ENCODE peak calls at places on chromosome 11, in five cellular contexts. O, I, R, V and U are unnamed samples.

GRCh38 chr11:82960000-82960778 is 58.7 kb downstream of the DDIAS start:
- DNase-seq in R (no peak), O (no peak), V (no peak), I (no peak), U (no peak)

GRCh38 chr11:57324154-57324885 is 432 bp downstream of the TNKS1BP1 start:
- DNase-seq in R (peak; percentile 48), V (peak; percentile 33), I (peak; percentile 52), O (no peak), U (peak; percentile 60)

GRCh38 chr11:85658180-85658579 is 6.7 kb downstream of the CREBZF start:
- DNase-seq in I (no peak), V (no peak), R (no peak), O (no peak), U (no peak)

GRCh38 chr11:73384871-73385692 is 8.9 kb downstream of the RELT start:
- DNase-seq in V (peak; percentile 49), O (peak; percentile 85), I (no peak), R (no peak), U (no peak)

GRCh38 chr11:19442554-19442910 is 201.8 kb upstream of the E2F8 start:
- DNase-seq in O (no peak), V (no peak), R (no peak), I (no peak), U (no peak)

GRCh38 chr11:114073506-114074381 is 14.2 kb downstream of the ZBTB16 start:
- DNase-seq in V (no peak), R (no peak), I (no peak), O (no peak), U (no peak)

GRCh38 chr11:14981507-14981906 is 9.4 kb upstream of the CALCA start:
- DNase-seq in I (no peak), V (no peak), R (no peak), O (no peak), U (no peak)

GRCh38 chr11:102469196-102469821 is 16.7 kb upstream of the TMEM123 start:
- DNase-seq in R (peak; percentile 62), V (no peak), O (no peak), I (no peak), U (peak; percentile 64)

GRCh38 chr11:78698612-78699011 is 123.9 kb upstream of the NARS2 start:
- DNase-seq in O (no peak), V (no peak), R (peak; percentile 80), I (no peak), U (no peak)

GRCh38 chr11:123180166-123180565 is 14.9 kb downstream of the CLMP start:
- DNase-seq in R (peak; percentile 38), O (no peak), I (no peak), V (no peak), U (no peak)

GRCh38 chr11:78560826-78561484 is 13.7 kb downstream of the NARS2 start:
- DNase-seq in O (no peak), V (no peak), I (no peak), R (no peak), U (no peak)

GRCh38 chr11:111393096-111393495 is 14.0 kb upstream of the POU2AF1 start:
- DNase-seq in O (no peak), V (no peak), R (no peak), I (no peak), U (no peak)

GRCh38 chr11:65491163-65491465 is 7.7 kb upstream of the MALAT1 start:
- DNase-seq in V (no peak), I (no peak), O (peak; percentile 45), R (no peak), U (no peak)

GRCh38 chr11:75689861-75690641 is 21.2 kb upstream of the MAP6 start:
- DNase-seq in O (no peak), V (no peak), I (no peak), R (no peak), U (no peak)

GRCh38 chr11:83008581-83008923 is 63.1 kb downstream of the RAB30 start:
- DNase-seq in I (no peak), V (no peak), R (peak; percentile 70), O (no peak), U (no peak)

GRCh38 chr11:9226514-9226913 is 38.6 kb downstream of the DENND5A start:
- DNase-seq in O (no peak), I (no peak), V (no peak), R (no peak), U (no peak)

GRCh38 chr11:74672956-74673895 is 58.0 kb downstream of the CHRDL2 start:
- DNase-seq in O (no peak), R (peak; percentile 100), I (peak; percentile 98), V (peak; percentile 48), U (peak; percentile 96)

GRCh38 chr11:69531717-69532088 is 50.2 kb downstream of the LINC01488 start:
- DNase-seq in O (peak; percentile 25), R (no peak), I (no peak), V (no peak), U (no peak)

GRCh38 chr11:34837246-34837856 is 78.8 kb downstream of the APIP start:
- DNase-seq in R (no peak), V (no peak), I (peak; percentile 16), O (no peak), U (no peak)

GRCh38 chr11:96361778-96362177 is 18.8 kb upstream of the MAML2 start:
- DNase-seq in R (peak; percentile 45), I (no peak), O (no peak), V (no peak), U (no peak)

GRCh38 chr11:93396356-93396755 is 65.8 kb downstream of the DEUP1 start:
- DNase-seq in I (no peak), R (no peak), V (no peak), O (no peak), U (no peak)

GRCh38 chr11:101264303-101264702 is 134.7 kb upstream of the PGR start:
- DNase-seq in O (no peak), V (no peak), I (no peak), R (no peak), U (no peak)

GRCh38 chr11:89182773-89183172 is 5.1 kb downstream of the TYR start:
- DNase-seq in O (no peak), V (no peak), R (peak; percentile 53), I (no peak), U (no peak)

GRCh38 chr11:115324569-115325432 is 179.4 kb downstream of the CADM1 start:
- DNase-seq in I (peak; percentile 67), V (peak; percentile 27), O (no peak), R (peak; percentile 75), U (no peak)

GRCh38 chr11:126148317-126148716 is 63.1 kb downstream of the RPUSD4 start:
- DNase-seq in V (no peak), O (peak; percentile 31), I (no peak), R (no peak), U (no peak)

GRCh38 chr11:10076458-10077141 is 217.4 kb downstream of the SBF2 start:
- DNase-seq in I (peak; percentile 48), R (peak; percentile 63), O (peak; percentile 80), V (peak; percentile 47), U (no peak)

GRCh38 chr11:116775975-116776374 is 3.2 kb upstream of the BUD13 start:
- DNase-seq in V (no peak), I (no peak), O (no peak), R (no peak), U (no peak)

GRCh38 chr11:116774661-116775060 is 1.9 kb upstream of the BUD13 start:
- DNase-seq in R (no peak), V (no peak), I (no peak), O (no peak), U (no peak)

GRCh38 chr11:116776522-116776984 is 3.8 kb upstream of the BUD13 start:
- DNase-seq in R (no peak), I (no peak), V (no peak), O (no peak), U (no peak)

GRCh38 chr11:116777056-116777455 is 4.3 kb upstream of the BUD13 start:
- DNase-seq in I (no peak), R (no peak), O (no peak), V (no peak), U (no peak)

GRCh38 chr11:116778556-116778955 is 5.8 kb upstream of the BUD13 start:
- DNase-seq in I (no peak), O (no peak), R (peak; percentile 11), V (no peak), U (no peak)
- TF ChIP-seq POLR2A in I (no peak), O (no peak), R (no peak), V (no peak), U (no peak)

DNA sequence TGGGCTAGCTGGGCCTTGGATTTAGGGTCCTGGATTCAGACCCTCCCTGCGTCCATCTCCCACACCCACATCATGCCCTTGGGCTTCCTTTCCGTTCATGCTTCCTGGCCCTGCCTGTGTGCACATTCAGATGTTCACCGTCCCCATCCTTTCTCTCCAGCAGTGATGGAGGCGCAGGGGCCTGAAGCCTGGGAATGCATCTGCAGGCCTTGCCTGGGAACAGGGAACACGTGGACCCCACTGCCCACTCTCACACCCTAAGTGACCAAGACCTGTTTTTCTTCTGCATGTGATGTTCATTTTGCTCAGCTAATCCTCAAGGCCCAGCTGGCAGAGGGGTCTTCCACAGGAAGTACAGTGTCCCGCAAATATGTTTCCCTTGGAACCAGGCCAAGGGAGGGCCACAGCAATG is 91.6 kb upstream of the PARVA start:
- DNase-seq in O (no peak), R (peak; percentile 45), I (no peak), V (peak; percentile 20), U (no peak)
- H3K4me1 ChIP-seq in O (no peaks in the 10 kb centered on the region), R (peaks cover 41% of the 10 kb centered on the region), I (peaks cover 54% of the 10 kb centered on the region), V (peaks cover 46% of the 10 kb centered on the region), U (no peaks in the 10 kb centered on the region)

GRCh38 chr11:3947084-3947483 is 91.6 kb downstream of the STIM1 start:
- DNase-seq in O (no peak), I (no peak), V (no peak), R (peak; percentile 67), U (peak; percentile 44)
- H3K4me3 ChIP-seq in O (no peak overlapping the region), I (no peak overlapping the region), V (no peak overlapping the region), R (no peak overlapping the region), U (no peak overlapping the region)

DNA sequence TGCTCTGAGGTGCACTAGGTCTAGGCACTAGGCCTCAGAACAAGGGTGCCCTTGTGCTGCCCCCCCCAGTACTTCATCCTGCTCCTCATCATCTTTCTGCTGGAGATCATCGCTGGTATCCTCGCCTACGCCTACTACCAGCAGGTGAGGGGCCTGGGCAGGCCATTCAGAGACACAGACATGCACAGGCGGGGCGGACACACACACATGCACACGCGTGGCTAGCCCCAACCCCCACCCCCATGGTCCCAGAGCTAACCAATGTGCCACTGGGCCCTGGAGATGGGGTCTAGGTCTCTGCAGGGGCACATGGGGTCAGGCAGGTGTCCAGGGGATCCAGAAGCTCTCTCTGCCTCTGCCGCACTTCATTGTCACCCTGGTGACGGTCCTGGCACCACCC is 3.9 kb downstream of the CD151 start:
- DNase-seq in I (no peak), O (no peak), V (no peak), R (no peak), U (no peak)
- TF ChIP-seq POLR2A in I (no peak), O (no peak), V (no peak), R (no peak), U (no peak)

DNA sequence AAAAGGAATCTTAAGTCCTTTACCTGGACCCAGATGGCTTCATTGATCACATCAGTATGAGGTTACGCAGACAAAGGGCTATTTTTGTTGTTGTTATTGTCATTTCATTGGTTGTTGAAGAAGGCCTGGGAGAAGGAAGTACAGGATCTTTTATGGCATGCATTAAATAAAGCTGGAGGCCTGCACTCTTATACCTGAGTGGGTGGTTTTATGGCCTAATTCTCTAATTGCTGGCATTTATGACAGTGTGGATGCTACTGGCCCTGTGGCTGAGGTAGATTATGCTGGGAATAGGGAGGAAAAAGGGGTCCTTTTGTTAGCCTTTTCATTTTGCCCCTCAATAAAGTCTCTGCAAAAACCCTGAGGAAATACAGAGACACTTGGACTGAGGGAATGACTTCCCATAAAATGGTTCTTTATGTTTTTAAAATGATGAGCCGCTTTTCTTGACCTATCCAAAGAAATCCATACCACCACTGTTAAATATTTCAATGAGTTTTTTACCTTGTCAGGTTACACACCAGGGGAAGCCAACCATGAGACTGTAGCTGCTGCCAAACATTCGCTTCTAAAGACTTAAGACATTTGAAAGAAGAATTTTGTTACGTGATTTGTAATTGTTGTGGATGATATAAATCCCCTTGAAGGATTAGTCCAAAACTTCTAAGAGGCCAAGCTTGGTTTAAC is 6.8 kb downstream of the KMT2A start:
- DNase-seq in R (no peak), O (no peak), V (no peak), I (no peak), U (no peak)
- H3K4me1 ChIP-seq in R (peaks cover 8% of the 10 kb centered on the region), O (peaks cover 2% of the 10 kb centered on the region), V (peaks cover 89% of the 10 kb centered on the region), I (peaks cover 24% of the 10 kb centered on the region), U (no peaks in the 10 kb centered on the region)